ENCODE peak calls at places on chromosomes 7 and 10, in eight cellular contexts. U, W, B, S, T, F, M and K are unnamed samples.
A peak's percentile ranks its signal among the peaks of the same experiment; 100 is the strongest.

GRCh38 chr7:151648429-151648828 is 128.7 kb upstream of the RHEB start:
- DNase-seq in M (no peak), U (no peak), W (no peak), S (no peak), T (peak; percentile 37), F (no peak), B (peak; percentile 38), K (no peak)

GRCh38 chr7:144011458-144012230 is 11.5 kb downstream of the OR6B1 start:
- DNase-seq in F (no peak), W (no peak), T (no peak), M (no peak), S (peak; percentile 42), B (peak; percentile 39), U (no peak), K (no peak)

GRCh38 chr7:90345548-90346319 is 782 bp upstream of the GTPBP10 start:
- DNase-seq in F (peak; percentile 61), U (no peak), B (peak; percentile 47), S (peak; percentile 48), M (peak; percentile 40), W (peak; percentile 50), T (no peak), K (no peak)

GRCh38 chr10:15266117-15266516 is 97.6 kb upstream of the NMT2 start:
- DNase-seq in T (no peak), M (no peak), W (no peak), B (no peak), F (no peak), S (no peak), U (no peak), K (no peak)

GRCh38 chr7:44891372-44891771 is 6.0 kb upstream of the PURB start:
- DNase-seq in T (no peak), M (no peak), S (no peak), F (no peak), U (no peak), B (no peak), W (no peak), K (no peak)

GRCh38 chr7:44565795-44566559 is 7.7 kb downstream of the DDX56 start:
- DNase-seq in W (no peak), M (no peak), F (no peak), S (no peak), U (no peak), T (no peak), B (no peak), K (no peak)

GRCh38 chr7:20407585-20408466 is 77.1 kb downstream of the ITGB8 start:
- DNase-seq in M (peak; percentile 78), W (peak; percentile 80), B (peak; percentile 39), T (no peak), S (peak; percentile 75), U (peak; percentile 55), F (peak; percentile 68), K (no peak)

GRCh38 chr10:49617281-49618020 is 3.6 kb downstream of the CHAT start:
- DNase-seq in B (no peak), T (peak; percentile 30), W (no peak), U (no peak), S (no peak), M (no peak), F (no peak), K (no peak)

GRCh38 chr10:71734797-71735196 is 15.2 kb upstream of the C10orf105 start:
- DNase-seq in W (no peak), M (no peak), F (no peak), U (no peak), T (no peak), B (no peak), S (no peak), K (no peak)

DNA sequence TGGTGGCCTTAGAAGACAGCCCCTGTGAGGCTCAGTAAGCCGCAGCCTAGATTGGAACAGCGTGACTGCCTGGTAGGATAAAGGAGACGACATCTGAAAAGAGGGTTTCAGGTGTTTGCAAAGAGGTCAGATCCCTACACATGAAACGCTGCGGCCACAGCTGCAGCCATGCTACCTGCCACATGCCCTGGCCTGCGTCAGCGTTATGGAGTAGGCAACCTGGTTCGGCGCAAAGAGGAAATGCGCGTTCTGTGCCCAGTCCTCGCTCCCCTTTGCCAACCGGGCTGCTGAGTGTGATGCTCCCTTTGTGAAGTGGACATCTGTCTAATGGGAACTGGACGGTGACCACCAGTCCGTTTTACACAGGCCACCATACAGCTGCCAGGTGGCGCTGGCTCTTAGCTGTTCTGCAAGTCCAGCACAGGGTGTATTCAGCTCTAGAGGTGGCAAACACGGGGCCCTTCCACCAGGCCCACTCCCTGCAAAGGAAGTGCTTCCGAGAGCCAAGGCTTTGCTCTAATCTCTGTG is 160.3 kb downstream of the CELF2 start:
- DNase-seq in W (no peak), T (no peak), U (no peak), S (no peak), B (no peak), F (no peak), M (no peak), K (no peak)
- TF ChIP-seq CTCF in W (no peak), T (no peak), U (peak; percentile 9), S (no peak), B (no peak), F (no peak), M (no peak), K (no peak)

DNA sequence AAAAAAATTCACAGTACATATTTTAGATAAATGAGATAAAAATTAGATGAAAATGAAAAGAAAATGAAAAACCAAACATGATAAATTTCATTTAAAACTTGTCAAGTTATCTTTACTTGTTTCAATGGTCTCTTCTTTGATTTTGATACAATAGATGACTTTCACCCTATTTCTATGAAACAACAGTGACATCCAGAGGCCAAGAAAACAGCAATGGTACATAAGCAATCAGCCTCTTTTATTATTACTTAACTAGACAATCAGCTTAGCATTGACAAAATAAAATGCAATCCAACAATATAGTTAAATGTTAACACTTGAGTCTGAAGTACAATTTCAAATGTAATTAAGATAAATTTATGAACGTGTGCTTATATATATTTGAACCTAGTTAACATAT is 74.8 kb upstream of the GPR37 start:
- DNase-seq in B (peak; percentile 2), T (no peak), S (no peak), W (no peak), M (no peak), F (no peak), U (no peak), K (no peak)
- TF ChIP-seq CTCF in B (no peak), T (no peak), S (no peak), W (no peak), M (no peak), F (no peak), U (no peak), K (no peak)

DNA sequence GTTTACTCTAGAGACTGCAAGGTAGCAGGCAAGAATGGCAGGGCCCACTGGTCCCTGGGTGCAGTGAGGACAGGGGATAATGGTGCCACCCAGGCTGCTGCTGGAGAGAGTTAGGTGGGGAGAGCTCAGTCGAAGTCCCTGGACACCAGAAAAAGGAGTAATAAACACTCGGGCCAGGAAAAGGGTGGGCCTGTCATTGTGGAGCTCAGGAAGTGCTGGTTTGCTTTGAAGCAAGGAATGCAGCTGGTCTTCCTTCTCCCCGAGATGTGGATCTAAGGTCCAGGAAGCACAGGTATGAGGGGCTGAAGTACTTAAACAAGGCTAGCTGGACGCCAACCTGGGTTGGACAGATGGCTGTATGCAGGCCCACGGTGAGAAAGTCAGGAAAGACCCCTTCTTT is 75.2 kb upstream of the JCAD start:
- DNase-seq in T (no peak), B (no peak), S (no peak), M (no peak), F (no peak), W (no peak), U (no peak), K (no peak)
- TF ChIP-seq CTCF in T (no peak), B (no peak), S (no peak), M (no peak), F (no peak), W (no peak), U (no peak), K (no peak)

GRCh38 chr7:7435978-7436377 is 99.7 kb downstream of the COL28A1 start:
- DNase-seq in U (no peak), M (no peak), W (no peak), S (no peak), B (no peak), F (no peak), T (no peak), K (no peak)

GRCh38 chr7:7434379-7434778 is 101.3 kb downstream of the COL28A1 start:
- DNase-seq in B (no peak), T (no peak), F (no peak), S (peak; percentile 8), U (no peak), W (no peak), M (no peak), K (no peak)

GRCh38 chr7:7433736-7434260 is 101.9 kb downstream of the COL28A1 start:
- DNase-seq in T (no peak), W (no peak), M (no peak), F (no peak), U (no peak), B (no peak), S (peak; percentile 36), K (no peak)

GRCh38 chr7:7439564-7439963 is 96.1 kb downstream of the COL28A1 start:
- DNase-seq in T (no peak), U (no peak), M (no peak), S (no peak), B (no peak), F (no peak), W (no peak), K (no peak)

GRCh38 chr7:7438851-7439250 is 96.8 kb downstream of the COL28A1 start:
- DNase-seq in B (peak; percentile 100), W (peak; percentile 100), T (no peak), S (peak; percentile 97), U (no peak), M (no peak), F (peak; percentile 95), K (no peak)
- TF ChIP-seq CTCF in B (peak; percentile 6), W (peak; percentile 6), T (no peak), S (peak; percentile 29), U (no peak), M (no peak), F (no peak), K (no peak)